ENCODE peak calls at places on chromosomes 7 and 10, in four cellular contexts. H, A, D and L are unnamed samples.

GRCh38 chr7:112334366-112334765 is 115.9 kb upstream of the IFRD1 start:
- DNase-seq in A (no peak), H (no peak), D (no peak), L (no peak)

GRCh38 chr7:134140889-134141867 is 14.0 kb downstream of the LRGUK start:
- DNase-seq in A (peak), D (peak), H (peak), L (peak)

GRCh38 chr10:112208981-112209380 is 25.4 kb upstream of the GPAM start:
- DNase-seq in D (no peak), A (no peak), H (no peak), L (no peak)

GRCh38 chr7:94698275-94698674 is 42.3 kb upstream of the SGCE start:
- DNase-seq in A (no peak), D (no peak), H (no peak), L (peak)

GRCh38 chr10:118590334-118590733 is 5.1 kb downstream of the PRLHR start:
- DNase-seq in H (no peak), A (no peak), D (no peak), L (peak)

GRCh38 chr10:107790271-107790670 is 625.8 kb upstream of the SORCS1 start:
- DNase-seq in A (no peak), D (no peak), H (no peak), L (no peak)

GRCh38 chr7:25455649-25456251 is 227.5 kb upstream of the NPVF start:
- DNase-seq in H (no peak), A (no peak), D (no peak), L (no peak)

GRCh38 chr7:157704365-157704764 is 367.6 kb downstream of the DNAJB6 start:
- DNase-seq in A (no peak), D (no peak), H (no peak), L (no peak)

GRCh38 chr7:17523813-17524741 is 225.6 kb downstream of the AHR start:
- DNase-seq in D (no peak), A (no peak), H (peak), L (peak)

GRCh38 chr10:3782099-3782455 is 2.9 kb downstream of the KLF6 start:
- DNase-seq in A (no peak), H (no peak), D (no peak), L (no peak)

GRCh38 chr7:103985565-103986126 is 3.8 kb downstream of the RELN start:
- DNase-seq in H (no peak), D (no peak), A (no peak), L (no peak)

GRCh38 chr7:135372222-135372621 is 137.7 kb downstream of the CNOT4 start:
- DNase-seq in D (no peak), A (no peak), H (no peak), L (no peak)

GRCh38 chr10:101403161-101403560 is 49.2 kb downstream of the BTRC start:
- DNase-seq in H (no peak), D (no peak), A (no peak), L (no peak)

GRCh38 chr7:4726051-4726450 is 44.0 kb downstream of the FOXK1 start:
- DNase-seq in H (no peak), D (no peak), A (no peak), L (no peak)

GRCh38 chr7:115005942-115006341 is 84.0 kb downstream of the MDFIC start:
- DNase-seq in H (no peak), A (no peak), D (no peak), L (peak)

GRCh38 chr10:13298748-13299436 is 972 bp downstream of the PHYH start:
- DNase-seq in D (no peak), A (no peak), H (no peak), L (no peak)

GRCh38 chr7:139430443-139430842 is 53.0 kb downstream of the KLRG2 start:
- DNase-seq in H (no peak), A (no peak), D (no peak), L (no peak)

GRCh38 chr10:70478191-70479160 is at the start of gene PALD1:
- DNase-seq in A (peak), H (peak), D (peak), L (peak)

GRCh38 chr7:103150192-103150591 is 1.3 kb upstream of the NAPEPLD start:
- DNase-seq in H (no peak), A (no peak), D (no peak), L (peak)

GRCh38 chr7:92135100-92135429 is 788 bp upstream of the CYP51A1 start:
- DNase-seq in D (no peak), H (no peak), A (no peak), L (no peak)

GRCh38 chr10:74058071-74058470 is 60.2 kb downstream of the VCL start:
- DNase-seq in H (no peak), D (no peak), A (no peak), L (no peak)

GRCh38 chr10:33015798-33016547 is 57.9 kb upstream of the ITGB1 start:
- DNase-seq in A (no peak), D (no peak), H (no peak), L (no peak)

GRCh38 chr7:47375121-47375551 is 206.8 kb downstream of the TNS3 start:
- DNase-seq in A (no peak), D (no peak), H (peak), L (no peak)

GRCh38 chr7:142357953-142358520 is 100.2 kb upstream of the PRSS58 start:
- DNase-seq in A (no peak), D (no peak), H (no peak), L (peak)

GRCh38 chr7:2182461-2182860 is 50.3 kb downstream of the MAD1L1 start:
- DNase-seq in H (no peak), A (no peak), D (no peak), L (no peak)

GRCh38 chr7:116236020-116236630 is 25.8 kb downstream of the TES start:
- DNase-seq in A (no peak), H (no peak), D (peak), L (peak)

GRCh38 chr10:108230478-108231170 is 1066.1 kb upstream of the SORCS1 start:
- DNase-seq in H (no peak), A (no peak), D (no peak), L (peak)

GRCh38 chr10:125122566-125122965 is 37.8 kb downstream of the CTBP2 start:
- DNase-seq in D (no peak), A (no peak), H (peak), L (no peak)

GRCh38 chr7:114806590-114807167 is 115.2 kb upstream of the MDFIC start:
- DNase-seq in H (no peak), D (no peak), A (no peak), L (no peak)

GRCh38 chr10:22414146-22414545 is 68.8 kb downstream of the SPAG6 start:
- DNase-seq in H (no peak), D (no peak), A (no peak), L (no peak)

GRCh38 chr10:59880976-59881510 is 25.3 kb downstream of the CCDC6 start:
- DNase-seq in D (peak), A (no peak), H (no peak), L (no peak)

GRCh38 chr7:138625849-138626230 is 75.3 kb downstream of the SVOPL start:
- DNase-seq in A (no peak), H (no peak), D (peak), L (no peak)

GRCh38 chr7:91436655-91437054 is 172.4 kb downstream of the FZD1 start:
- DNase-seq in D (no peak), H (no peak), A (no peak), L (no peak)

GRCh38 chr7:18369011-18369410 is 126.5 kb upstream of the HDAC9 start:
- DNase-seq in A (no peak), H (no peak), D (no peak), L (no peak)

GRCh38 chr7:130733866-130734524 is at the start of gene KLF14:
- DNase-seq in D (peak), H (peak), A (peak), L (peak)